ENCODE peak calls at places on chromosomes 16 and 17, in seven cellular contexts. L is fibroblast of lung; H is lung; Q is HL-60; X is CD4-positive, alpha-beta T cell; B is tibial artery; R is caudate nucleus. K is an unnamed sample.

GRCh38 chr17:79402275-79402674 is 208.6 kb downstream of the RBFOX3 start:
- DNase-seq in X (no peak), R (no peak), L (no peak), B (no peak), Q (no peak), H (no peak), K (no peak)

GRCh38 chr17:60902399-60902798 is 224.7 kb downstream of the BCAS3 start:
- DNase-seq in L (peak), H (no peak), X (no peak), B (no peak), Q (no peak), R (no peak), K (no peak)

GRCh38 chr17:56358651-56359050 is 205.4 kb downstream of the ANKFN1 start:
- DNase-seq in H (no peak), R (no peak), X (no peak), B (no peak), L (peak), Q (no peak), K (no peak)

GRCh38 chr17:57957120-57957850 is 2.1 kb upstream of the CUEDC1 start:
- DNase-seq in X (no peak), B (no peak), H (no peak), R (no peak), Q (no peak), L (no peak), K (no peak)

GRCh38 chr17:35345926-35346771 is 27.3 kb downstream of the SLFN11 start:
- DNase-seq in H (peak), X (no peak), Q (peak), R (no peak), L (peak), B (peak), K (no peak)

GRCh38 chr16:13331918-13332317 is 430.5 kb downstream of the SHISA9 start:
- DNase-seq in L (no peak), Q (no peak), R (no peak), B (no peak), X (no peak), H (no peak), K (no peak)

GRCh38 chr17:14299261-14300093 is 1.4 kb upstream of the HS3ST3B1 start:
- DNase-seq in B (no peak), Q (no peak), R (no peak), L (peak), X (peak), H (peak), K (no peak)

GRCh38 chr17:81365601-81366585 is 29.4 kb upstream of the BAHCC1 start:
- DNase-seq in X (no peak), Q (no peak), B (no peak), L (peak), H (peak), R (no peak), K (no peak)

GRCh38 chr16:75106351-75107274 is 10.0 kb downstream of the LDHD start:
- DNase-seq in L (no peak), R (no peak), X (no peak), Q (no peak), B (peak), H (no peak), K (no peak)

GRCh38 chr16:19382887-19383816 is 34.5 kb upstream of the TMC5 start:
- DNase-seq in R (no peak), B (peak), X (no peak), Q (no peak), H (peak), L (no peak), K (peak)

GRCh38 chr17:7593296-7593695 is 3.4 kb upstream of the SOX15 start:
- DNase-seq in X (no peak), B (no peak), H (no peak), R (no peak), L (no peak), Q (no peak), K (no peak)

GRCh38 chr17:79050591-79050990 is 24.0 kb upstream of the ENGASE start:
- DNase-seq in R (no peak), B (no peak), X (no peak), L (no peak), Q (no peak), H (no peak), K (no peak)

GRCh38 chr17:67671492-67671891 is 46.2 kb upstream of the NOL11 start:
- DNase-seq in H (no peak), B (no peak), X (no peak), L (peak), Q (no peak), R (no peak), K (no peak)

GRCh38 chr16:30567991-30568638 is 3.4 kb downstream of the ZNF688 start:
- DNase-seq in X (peak), Q (peak), L (peak), H (no peak), R (no peak), B (no peak), K (no peak)

GRCh38 chr17:65231086-65231485 is 93.9 kb downstream of the RGS9 start:
- DNase-seq in X (no peak), L (no peak), R (no peak), H (no peak), B (no peak), Q (no peak), K (no peak)

GRCh38 chr16:11094838-11095565 is 150.6 kb downstream of the CLEC16A start:
- DNase-seq in L (no peak), H (no peak), R (no peak), X (no peak), B (no peak), Q (no peak), K (no peak)

GRCh38 chr16:11094075-11094593 is 149.8 kb downstream of the CLEC16A start:
- DNase-seq in R (no peak), Q (peak), X (no peak), H (peak), L (peak), B (no peak), K (no peak)

GRCh38 chr16:11090947-11091785 is 146.8 kb downstream of the CLEC16A start:
- DNase-seq in H (no peak), B (no peak), R (no peak), Q (no peak), X (no peak), L (no peak), K (no peak)

GRCh38 chr16:11093578-11094074 is 149.3 kb downstream of the CLEC16A start:
- DNase-seq in B (no peak), R (no peak), X (no peak), H (no peak), L (no peak), Q (no peak), K (no peak)

DNA sequence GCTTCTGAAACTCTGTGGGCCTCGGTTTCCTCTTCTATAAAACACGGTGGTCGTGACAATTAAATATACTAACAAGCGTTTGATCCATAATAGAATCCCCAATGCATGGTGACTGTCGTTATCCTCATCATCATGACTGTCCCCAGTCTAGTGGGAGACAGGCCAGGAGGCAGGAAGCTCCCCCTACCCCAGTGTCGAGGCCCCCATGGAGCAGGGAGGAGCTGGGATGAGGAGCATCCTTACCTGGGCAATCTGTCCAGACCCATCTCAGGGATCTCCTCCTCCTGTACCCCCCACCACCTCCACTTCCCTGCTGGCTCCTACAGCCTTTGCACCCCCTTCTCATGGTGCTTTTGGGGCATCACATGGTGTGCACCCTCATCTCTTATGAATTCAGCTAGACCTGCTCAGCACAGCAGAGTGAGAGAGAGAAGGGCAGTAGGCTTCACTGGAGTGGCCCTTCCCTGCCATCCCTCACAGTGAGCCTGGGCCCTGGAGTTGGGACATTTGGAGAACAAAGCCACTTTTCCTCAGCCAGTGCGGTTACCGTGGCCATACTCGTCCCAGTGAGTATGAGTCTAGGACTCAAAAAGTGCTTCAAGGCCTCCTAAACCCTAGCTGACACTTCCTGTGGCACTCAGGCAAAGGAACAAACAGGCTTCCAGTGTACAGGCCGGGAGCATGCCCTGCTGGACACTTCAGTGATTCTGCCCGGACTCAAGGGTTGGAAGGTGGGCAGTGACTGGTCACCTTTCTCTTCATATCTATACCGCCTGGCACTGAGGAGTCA is 148.6 kb downstream of the CLEC16A start:
- DNase-seq in X (no peak), R (no peak), Q (no peak), H (no peak), B (peak), L (no peak), K (no peak)
- H3K27ac ChIP-seq in X (peak), R (no peak), Q (peak), H (peak), B (no peak), L (no peak), K (no peak)

GRCh38 chr16:66641387-66641786 is 36.9 kb downstream of the CMTM3 start:
- DNase-seq in Q (no peak), B (no peak), H (no peak), X (no peak), R (no peak), L (no peak), K (no peak)
- H3K27ac ChIP-seq in Q (no peak), B (no peak), H (no peak), X (no peak), R (no peak), L (no peak), K (no peak)

GRCh38 chr17:50952889-50953288 is 86.7 kb upstream of the TOB1 start:
- DNase-seq in H (no peak), X (no peak), R (no peak), L (no peak), Q (no peak), B (no peak), K (no peak)
- H3K27ac ChIP-seq in H (no peak), X (no peak), R (no peak), L (no peak), Q (no peak), B (peak), K (no peak)

GRCh38 chr16:83705856-83706255 is 101.9 kb upstream of the HSBP1 start:
- DNase-seq in B (no peak), X (no peak), Q (no peak), H (no peak), R (no peak), L (peak), K (no peak)
- H3K27ac ChIP-seq in B (no peak), X (no peak), Q (no peak), H (no peak), R (no peak), L (no peak), K (no peak)

K was measured in substantia nigra.